ENCODE peak calls at places on chromosomes 12 and 14, in six cellular contexts. C, T, O, D, Y and S are unnamed samples.

GRCh38 chr14:78638926-78639325 is 468.8 kb downstream of the NRXN3 start:
- DNase-seq in D (no peak), T (no peak), O (no peak), Y (no peak), C (no peak), S (no peak)

GRCh38 chr12:24081581-24081980 is 132.1 kb upstream of the SOX5 start:
- DNase-seq in Y (no peak), T (no peak), C (no peak), O (no peak), D (no peak), S (peak; percentile 13)

GRCh38 chr12:108310489-108310888 is 28.6 kb downstream of the CMKLR1 start:
- DNase-seq in O (no peak), T (no peak), Y (no peak), C (peak; percentile 46), D (no peak), S (no peak)

GRCh38 chr12:102454808-102455760 is 25.3 kb downstream of the IGF1 start:
- DNase-seq in D (no peak), O (no peak), C (no peak), T (no peak), Y (no peak), S (no peak)

GRCh38 chr14:23528555-23528954 is 23.0 kb downstream of the ZFHX2 start:
- DNase-seq in T (no peak), Y (no peak), O (no peak), D (no peak), C (no peak), S (no peak)

GRCh38 chr12:108792361-108793292 is 61.3 kb upstream of the CORO1C start:
- DNase-seq in D (no peak), O (no peak), C (no peak), Y (no peak), T (no peak), S (no peak)

GRCh38 chr12:116861331-116861730 is 19.9 kb downstream of the HRK start:
- DNase-seq in T (no peak), O (peak; percentile 69), Y (peak; percentile 29), D (peak; percentile 31), C (peak; percentile 79), S (no peak)

GRCh38 chr12:101782544-101782855 is 43.2 kb upstream of the SYCP3 start:
- DNase-seq in C (no peak), T (no peak), Y (no peak), O (no peak), D (no peak), S (no peak)

GRCh38 chr12:662541-663292 is 528 bp downstream of the NINJ2 start:
- DNase-seq in T (no peak), D (no peak), Y (no peak), O (no peak), C (no peak), S (no peak)

GRCh38 chr14:103185051-103186027 is 62.1 kb downstream of the TNFAIP2 start:
- DNase-seq in D (peak; percentile 15), Y (no peak), O (no peak), T (no peak), C (no peak), S (no peak)

GRCh38 chr14:67680121-67680602 is 5.7 kb upstream of the VTI1B start:
- DNase-seq in O (no peak), T (no peak), D (no peak), Y (no peak), C (no peak), S (no peak)

GRCh38 chr14:35844494-35844893 is 18.4 kb downstream of the BRMS1L start:
- DNase-seq in C (no peak), O (no peak), Y (no peak), T (no peak), D (no peak), S (no peak)

GRCh38 chr12:22275847-22276246 is 58.7 kb downstream of the ST8SIA1 start:
- DNase-seq in Y (no peak), T (no peak), D (no peak), O (no peak), C (peak; percentile 76), S (no peak)

GRCh38 chr14:96424104-96424989 is 32.4 kb downstream of the AK7 start:
- DNase-seq in D (peak; percentile 56), C (peak; percentile 85), T (no peak), Y (peak; percentile 37), O (no peak), S (peak; percentile 16)

GRCh38 chr12:53803194-53803593 is 51.4 kb upstream of the CISTR start:
- DNase-seq in D (no peak), T (no peak), C (no peak), O (no peak), Y (no peak), S (no peak)

GRCh38 chr12:56221233-56221756 is 427 bp downstream of the RNF41 start:
- DNase-seq in Y (no peak), D (no peak), C (peak; percentile 67), O (peak; percentile 14), T (no peak), S (peak; percentile 14)

GRCh38 chr14:81819344-81819743 is 285.7 kb upstream of the SEL1L start:
- DNase-seq in O (no peak), C (no peak), Y (no peak), D (no peak), T (no peak), S (no peak)

GRCh38 chr14:45185110-45185814 is 49.5 kb downstream of the FANCM start:
- DNase-seq in T (no peak), D (no peak), Y (no peak), O (no peak), C (no peak), S (no peak)

GRCh38 chr14:35533357-35534129 is 421 bp upstream of the INSM2 start:
- DNase-seq in C (peak; percentile 51), T (peak; percentile 23), O (peak; percentile 86), Y (peak; percentile 89), D (peak; percentile 25), S (peak; percentile 86)

GRCh38 chr14:99261916-99262787 is 9.8 kb downstream of the BCL11B start:
- DNase-seq in T (peak; percentile 76), O (peak; percentile 58), Y (peak; percentile 71), D (peak; percentile 97), C (no peak), S (no peak)

GRCh38 chr12:2301531-2302461 is 249.0 kb downstream of the CACNA1C start:
- DNase-seq in C (no peak), Y (no peak), O (no peak), T (no peak), D (no peak), S (no peak)

GRCh38 chr12:19971396-19971802 is 396.9 kb upstream of the PDE3A start:
- DNase-seq in D (no peak), O (no peak), T (no peak), Y (no peak), C (no peak), S (no peak)

GRCh38 chr12:123132951-123133619 is 17.8 kb downstream of the PITPNM2 start:
- DNase-seq in Y (no peak), D (no peak), C (no peak), O (peak; percentile 54), T (no peak), S (no peak)

GRCh38 chr12:85138833-85139232 is 102.7 kb downstream of the LRRIQ1 start:
- DNase-seq in D (no peak), Y (no peak), O (no peak), T (no peak), C (no peak), S (no peak)

GRCh38 chr14:61102549-61103466 is 121.8 kb downstream of the SLC38A6 start:
- DNase-seq in D (no peak), Y (no peak), O (no peak), C (no peak), T (no peak), S (no peak)

GRCh38 chr12:76457818-76458217 is 101.8 kb downstream of the OSBPL8 start:
- DNase-seq in C (no peak), Y (no peak), O (no peak), D (no peak), T (no peak), S (no peak)

GRCh38 chr12:104219908-104220404 is 4.4 kb downstream of the TXNRD1 start:
- DNase-seq in C (no peak), D (peak; percentile 12), O (no peak), T (peak; percentile 21), Y (peak; percentile 60), S (no peak)

GRCh38 chr12:6946033-6946919 is 2.5 kb downstream of the C12orf57 start:
- DNase-seq in Y (peak; percentile 80), C (no peak), T (peak; percentile 73), O (peak; percentile 87), D (peak; percentile 56), S (no peak)

GRCh38 chr14:61934385-61934784 is 172.2 kb downstream of the SNAPC1 start:
- DNase-seq in T (no peak), D (no peak), C (no peak), O (no peak), Y (peak; percentile 3), S (no peak)

GRCh38 chr12:117622741-117623140 is 261.3 kb upstream of the NOS1 start:
- DNase-seq in T (no peak), Y (no peak), C (no peak), D (no peak), O (no peak), S (no peak)

GRCh38 chr14:106844608-106845285 is 1318.4 kb downstream of the TMEM121 start:
- DNase-seq in O (no peak), C (peak; percentile 68), T (peak; percentile 47), D (peak; percentile 73), Y (peak; percentile 62), S (no peak)

GRCh38 chr12:3988519-3989217 is 115.5 kb upstream of the PARP11 start:
- DNase-seq in D (peak; percentile 69), O (no peak), C (no peak), T (no peak), Y (no peak), S (no peak)

GRCh38 chr12:26297386-26298070 is 102.2 kb downstream of the SSPN start:
- DNase-seq in D (no peak), T (no peak), O (no peak), C (no peak), Y (no peak), S (no peak)

GRCh38 chr12:98594050-98594853 is 766 bp downstream of the SLC25A3 start:
- DNase-seq in C (peak; percentile 42), Y (peak; percentile 30), O (no peak), D (peak; percentile 15), T (no peak), S (no peak)

GRCh38 chr12:21677622-21678277 is 20.1 kb upstream of the LDHB start:
- DNase-seq in D (peak; percentile 45), Y (no peak), C (no peak), O (no peak), T (no peak), S (no peak)

GRCh38 chr12:4553943-4554342 is 8.1 kb upstream of the DYRK4 start:
- DNase-seq in D (no peak), C (no peak), T (no peak), O (no peak), Y (no peak), S (no peak)

GRCh38 chr12:28026701-28027100 is 54.2 kb upstream of the PTHLH start:
- DNase-seq in O (no peak), C (no peak), T (no peak), Y (no peak), D (no peak), S (no peak)

GRCh38 chr12:27644446-27644845 is 51.8 kb upstream of the REP15 start:
- DNase-seq in Y (no peak), D (no peak), T (no peak), C (no peak), O (no peak), S (no peak)

GRCh38 chr14:96459851-96460250 is 42.3 kb upstream of the PAPOLA start:
- DNase-seq in Y (no peak), O (no peak), T (no peak), D (no peak), C (no peak), S (no peak)